ENCODE peak calls at places on chromosomes 12 and 14, in six cellular contexts. Q is IMR-90, D is H9, W is neuronal stem cell, C is mesenchymal stem cell, M is mesendoderm. A is an unnamed sample.

GRCh38 chr14:103625361-103626095 is 3.5 kb upstream of the KLC1 start:
- DNase-seq in C (no peak), D (no peak), Q (no peak), W (no peak), M (no peak), A (no peak)

GRCh38 chr12:104314242-104314614 is 10.7 kb downstream of the EID3 start:
- DNase-seq in W (no peak), C (no peak), Q (peak; percentile 51), M (no peak), D (no peak), A (no peak)

GRCh38 chr14:34223302-34224150 is 238.5 kb downstream of the SPTSSA start:
- DNase-seq in C (no peak), Q (no peak), D (no peak), M (peak; percentile 77), W (no peak), A (no peak)

GRCh38 chr12:41532072-41532471 is 344.0 kb downstream of the PDZRN4 start:
- DNase-seq in Q (peak; percentile 1), D (no peak), W (no peak), C (no peak), M (no peak), A (no peak)

GRCh38 chr14:101628471-101628966 is 67.2 kb downstream of the DIO3 start:
- DNase-seq in C (peak; percentile 49), D (peak; percentile 80), W (peak; percentile 69), Q (peak; percentile 36), M (peak; percentile 77), A (peak; percentile 94)

GRCh38 chr14:63735720-63736119 is 7.9 kb upstream of the SGPP1 start:
- DNase-seq in C (no peak), D (no peak), W (no peak), Q (no peak), M (no peak), A (no peak)

GRCh38 chr14:38618514-38618913 is 362.6 kb upstream of the CLEC14A start:
- DNase-seq in C (no peak), M (peak; percentile 8), W (no peak), Q (no peak), D (no peak), A (no peak)

GRCh38 chr12:127903146-127903545 is 363.8 kb upstream of the TMEM132C start:
- DNase-seq in D (no peak), M (peak; percentile 79), Q (no peak), C (no peak), W (no peak), A (peak; percentile 19)

GRCh38 chr12:80353254-80353653 is 90.8 kb upstream of the PTPRQ start:
- DNase-seq in M (no peak), Q (peak; percentile 22), W (no peak), C (peak; percentile 62), D (no peak), A (no peak)

GRCh38 chr12:59446156-59446555 is 149.7 kb upstream of the SLC16A7 start:
- DNase-seq in C (no peak), D (no peak), W (no peak), M (peak; percentile 14), Q (no peak), A (no peak)

GRCh38 chr14:51666831-51667230 is 15.1 kb downstream of the FRMD6 start:
- DNase-seq in W (no peak), D (no peak), Q (no peak), M (no peak), C (no peak), A (no peak)

GRCh38 chr12:7667025-7667575 is 1.4 kb upstream of the APOBEC1 start:
- DNase-seq in W (no peak), M (peak; percentile 81), C (no peak), D (no peak), Q (no peak), A (no peak)

GRCh38 chr12:39426636-39427245 is 16.2 kb downstream of the KIF21A start:
- DNase-seq in Q (no peak), W (no peak), M (peak; percentile 50), D (no peak), C (peak; percentile 25), A (no peak)

GRCh38 chr12:132485619-132486018 is 4.3 kb upstream of the FBRSL1 start:
- DNase-seq in D (no peak), Q (no peak), C (no peak), W (no peak), M (no peak), A (no peak)

GRCh38 chr14:54976316-54976715 is 50.6 kb downstream of the WDHD1 start:
- DNase-seq in D (no peak), W (no peak), M (no peak), Q (peak; percentile 82), C (peak; percentile 48), A (no peak)

GRCh38 chr12:41052441-41052840 is 135.7 kb upstream of the PDZRN4 start:
- DNase-seq in C (no peak), Q (no peak), D (no peak), M (no peak), W (no peak), A (no peak)

GRCh38 chr12:31620311-31620710 is 29.4 kb upstream of the DENND5B start:
- DNase-seq in C (no peak), W (no peak), Q (peak; percentile 8), M (no peak), D (no peak), A (no peak)

GRCh38 chr14:32635103-32635719 is 303.5 kb upstream of the NPAS3 start:
- DNase-seq in D (no peak), C (peak; percentile 77), Q (peak; percentile 57), W (no peak), M (peak; percentile 4), A (no peak)

GRCh38 chr12:356276-356988 is 32.7 kb downstream of the KDM5A start:
- DNase-seq in C (peak; percentile 11), M (no peak), Q (peak; percentile 38), W (no peak), D (no peak), A (no peak)

GRCh38 chr14:103186241-103186835 is 63.1 kb downstream of the TNFAIP2 start:
- DNase-seq in C (no peak), W (no peak), D (no peak), Q (no peak), M (no peak), A (no peak)

GRCh38 chr12:112380663-112381420 is 1.4 kb downstream of the HECTD4 start:
- DNase-seq in D (peak; percentile 51), W (no peak), Q (no peak), M (no peak), C (peak; percentile 28), A (no peak)

DNA sequence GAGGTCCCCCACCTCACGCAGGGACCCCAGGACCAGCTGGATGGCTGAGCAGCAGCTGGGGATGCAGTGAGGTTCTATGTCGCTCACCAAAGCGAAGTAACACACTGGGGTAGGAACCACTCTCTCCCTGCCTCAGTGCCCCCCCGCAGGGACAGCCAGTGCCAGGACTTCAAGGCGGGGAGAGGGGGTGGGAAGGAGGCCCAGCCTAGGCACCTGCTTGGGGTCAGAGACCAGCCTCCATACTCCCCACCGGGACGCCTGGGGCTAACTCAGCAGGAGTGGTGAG is 7.1 kb downstream of the AKT1 start:
- DNase-seq in D (no peak), Q (no peak), W (no peak), C (no peak), M (no peak), A (no peak)
- H3K23ac ChIP-seq in D (no peak overlapping the region), Q (no peak overlapping the region), W (no peak overlapping the region), C (no peak overlapping the region), M (no peak overlapping the region), A (no peak overlapping the region)

GRCh38 chr14:31042300-31042699 is 16.1 kb upstream of the STRN3 start:
- DNase-seq in W (no peak), C (no peak), Q (no peak), M (no peak), D (no peak), A (no peak)

GRCh38 chr14:31036552-31036951 is 10.4 kb upstream of the STRN3 start:
- DNase-seq in W (no peak), D (no peak), M (peak; percentile 16), Q (no peak), C (no peak), A (no peak)

GRCh38 chr14:31043379-31043778 is 17.2 kb upstream of the STRN3 start:
- DNase-seq in D (no peak), M (no peak), W (no peak), C (no peak), Q (no peak), A (no peak)

GRCh38 chr14:31037709-31038221 is 11.6 kb upstream of the STRN3 start:
- DNase-seq in Q (no peak), M (no peak), D (no peak), C (no peak), W (no peak), A (no peak)

GRCh38 chr14:31038521-31039166 is 12.5 kb upstream of the STRN3 start:
- DNase-seq in D (no peak), M (peak; percentile 84), W (no peak), C (no peak), Q (no peak), A (no peak)
- H3K23ac ChIP-seq in D (no peak overlapping the region), M (no peak overlapping the region), W (no peak overlapping the region), C (no peak overlapping the region), Q (no peak overlapping the region), A (no peak overlapping the region)

DNA sequence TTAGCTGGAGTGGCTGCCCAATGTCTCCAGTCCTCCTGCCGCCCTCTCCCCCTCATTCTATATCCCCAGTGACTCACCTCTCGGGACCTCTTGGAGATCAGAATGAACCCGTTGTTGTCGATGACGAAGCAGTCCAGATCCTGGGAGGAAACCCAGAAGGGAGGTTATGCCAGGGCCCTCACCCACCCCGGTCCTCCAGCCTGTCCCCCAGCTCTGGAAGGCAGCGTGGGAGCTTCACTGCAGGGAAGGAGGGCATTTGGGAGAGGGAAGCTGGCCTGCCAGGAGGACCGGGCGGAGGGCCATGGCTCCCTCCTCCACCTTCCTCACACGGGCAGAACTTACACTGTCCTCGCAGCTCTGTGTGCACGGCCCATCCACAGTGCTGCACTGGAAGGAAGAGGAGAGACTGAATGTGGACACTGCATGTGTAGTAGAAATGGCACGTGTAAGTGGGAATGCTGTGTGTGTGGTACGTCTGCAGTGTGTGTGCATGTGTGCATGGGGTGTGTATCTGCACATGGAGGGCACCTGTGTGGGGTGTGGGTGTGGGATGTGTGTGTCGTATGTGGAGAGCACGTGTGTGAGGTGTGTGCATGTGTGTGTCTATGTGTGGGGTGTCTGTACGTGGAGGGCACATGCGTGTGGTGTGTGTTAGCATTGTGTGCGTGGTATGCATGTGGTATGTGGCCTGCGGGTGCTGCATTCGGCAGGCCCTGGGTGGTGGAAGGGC is 10.0 kb upstream of the LRTM2 start:
- DNase-seq in W (no peak), Q (peak; percentile 14), C (peak; percentile 71), M (no peak), D (no peak), A (no peak)
- H3K23ac ChIP-seq in W (peak overlapping the region; percentile 12), Q (no peak overlapping the region), C (peak overlapping the region; percentile 34), M (no peak overlapping the region), D (no peak overlapping the region), A (no peak overlapping the region)

DNA sequence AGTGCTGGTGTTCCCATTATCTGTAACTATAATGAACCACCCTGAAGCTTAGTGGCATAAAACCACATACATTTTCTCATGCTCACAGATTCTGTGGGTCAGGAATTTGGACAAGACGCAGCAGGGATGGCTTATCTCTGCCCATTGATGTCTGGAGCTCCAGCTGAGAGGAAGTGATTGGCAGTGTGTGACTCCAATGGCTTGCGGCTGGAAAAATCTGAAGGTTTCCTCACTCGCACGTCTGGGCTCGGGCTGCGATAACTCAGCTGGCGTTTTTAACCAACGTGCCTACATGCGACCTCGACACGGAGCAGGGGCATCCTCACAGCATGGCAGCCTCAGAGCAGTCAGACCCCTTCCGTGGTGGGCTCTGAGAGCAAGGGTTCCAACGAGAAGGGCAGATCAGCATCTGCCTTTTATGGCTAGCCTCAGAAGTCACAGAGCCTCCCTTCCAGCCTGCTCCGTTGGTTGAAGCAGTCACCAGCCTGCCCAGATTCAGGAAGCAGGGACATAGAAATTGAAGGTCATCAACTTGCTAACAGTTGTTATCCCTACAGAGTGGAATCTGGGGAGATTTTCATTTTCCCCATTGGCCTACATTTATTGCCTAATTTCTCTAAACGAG is 143.3 kb upstream of the BCL2L14 start:
- DNase-seq in D (no peak), Q (peak; percentile 28), W (peak; percentile 27), M (peak; percentile 81), C (no peak), A (no peak)
- H3K23ac ChIP-seq in D (no peak overlapping the region), Q (peak overlapping the region; percentile 63), W (no peak overlapping the region), M (no peak overlapping the region), C (peak overlapping the region; percentile 41), A (no peak overlapping the region)

A was measured in H1.